ENCODE peak calls at places on chromosomes 3 and 15, in eight cellular contexts. One of them, this sample, is unnamed. For H3K4me1, the result is how much of the 10 kb centered on the place peaks cover.

GRCh38 chr3:74766405-74766804 is 151.9 kb upstream of the CNTN3 start:
- DNase-seq in ovary: no peak
- DNase-seq in body of pancreas: no peak
- DNase-seq in heart left ventricle: no peak
- DNase-seq in prostate gland: no peak
- DNase-seq in HCT116: no peak
- DNase-seq in stomach: no peak
- DNase-seq in testis: no peak
- DNase-seq in this sample: no peak

GRCh38 chr3:21357241-21357640 is 393.8 kb downstream of the ZNF385D start:
- DNase-seq in ovary: no peak
- DNase-seq in body of pancreas: no peak
- DNase-seq in heart left ventricle: no peak
- DNase-seq in prostate gland: no peak
- DNase-seq in HCT116: no peak
- DNase-seq in stomach: no peak
- DNase-seq in testis: no peak
- DNase-seq in this sample: no peak

GRCh38 chr15:35506272-35506870 is 39.6 kb downstream of the DPH6 start:
- DNase-seq in ovary: no peak
- DNase-seq in body of pancreas: no peak
- DNase-seq in heart left ventricle: no peak
- DNase-seq in prostate gland: no peak
- DNase-seq in HCT116: no peak
- DNase-seq in stomach: no peak
- DNase-seq in testis: no peak
- DNase-seq in this sample: no peak

GRCh38 chr3:126511291-126511690 is 6.3 kb downstream of the UROC1 start:
- DNase-seq in ovary: no peak
- DNase-seq in body of pancreas: no peak
- DNase-seq in heart left ventricle: peak
- DNase-seq in prostate gland: no peak
- DNase-seq in HCT116: no peak
- DNase-seq in stomach: no peak
- DNase-seq in testis: peak
- DNase-seq in this sample: peak

GRCh38 chr15:89740137-89740536 is 10.9 kb downstream of the MESP1 start:
- DNase-seq in ovary: peak
- DNase-seq in body of pancreas: peak
- DNase-seq in heart left ventricle: no peak
- DNase-seq in prostate gland: peak
- DNase-seq in HCT116: peak
- DNase-seq in stomach: peak
- DNase-seq in testis: peak
- DNase-seq in this sample: peak

GRCh38 chr15:66459818-66460615 is 37.5 kb downstream of the SNAPC5 start:
- DNase-seq in ovary: no peak
- DNase-seq in body of pancreas: no peak
- DNase-seq in heart left ventricle: no peak
- DNase-seq in prostate gland: no peak
- DNase-seq in HCT116: no peak
- DNase-seq in stomach: no peak
- DNase-seq in testis: no peak
- DNase-seq in this sample: no peak

GRCh38 chr15:77892335-77892734 is 185.2 kb downstream of the TBC1D2B start:
- DNase-seq in ovary: no peak
- DNase-seq in body of pancreas: no peak
- DNase-seq in heart left ventricle: peak
- DNase-seq in prostate gland: no peak
- DNase-seq in HCT116: no peak
- DNase-seq in stomach: no peak
- DNase-seq in testis: no peak
- DNase-seq in this sample: no peak

GRCh38 chr15:99408236-99409096 is 157.2 kb downstream of the LRRC28 start:
- DNase-seq in ovary: peak
- DNase-seq in body of pancreas: no peak
- DNase-seq in heart left ventricle: peak
- DNase-seq in prostate gland: peak
- DNase-seq in HCT116: no peak
- DNase-seq in stomach: no peak
- DNase-seq in testis: peak
- DNase-seq in this sample: no peak

GRCh38 chr15:92112180-92112579 is 258.7 kb downstream of the SLCO3A1 start:
- DNase-seq in ovary: no peak
- DNase-seq in body of pancreas: no peak
- DNase-seq in heart left ventricle: peak
- DNase-seq in prostate gland: no peak
- DNase-seq in HCT116: no peak
- DNase-seq in stomach: no peak
- DNase-seq in testis: no peak
- DNase-seq in this sample: peak

GRCh38 chr15:93031103-93031464 is 57.9 kb downstream of the RGMA start:
- DNase-seq in ovary: peak
- DNase-seq in body of pancreas: no peak
- DNase-seq in heart left ventricle: no peak
- DNase-seq in prostate gland: no peak
- DNase-seq in HCT116: no peak
- DNase-seq in stomach: peak
- DNase-seq in testis: peak
- DNase-seq in this sample: peak

GRCh38 chr15:70892912-70893560 is 410 bp downstream of the LRRC49 start:
- DNase-seq in ovary: peak
- DNase-seq in body of pancreas: peak
- DNase-seq in heart left ventricle: peak
- DNase-seq in prostate gland: peak
- DNase-seq in HCT116: no peak
- DNase-seq in stomach: no peak
- DNase-seq in testis: peak
- DNase-seq in this sample: no peak

GRCh38 chr15:43529141-43529540 is 11.7 kb downstream of the MAP1A start:
- DNase-seq in ovary: no peak
- DNase-seq in body of pancreas: no peak
- DNase-seq in heart left ventricle: no peak
- DNase-seq in prostate gland: no peak
- DNase-seq in HCT116: no peak
- DNase-seq in stomach: no peak
- DNase-seq in testis: no peak
- DNase-seq in this sample: peak

GRCh38 chr3:133124511-133124910 is 86.3 kb downstream of the TMEM108 start:
- DNase-seq in ovary: no peak
- DNase-seq in body of pancreas: peak
- DNase-seq in heart left ventricle: peak
- DNase-seq in prostate gland: no peak
- DNase-seq in HCT116: no peak
- DNase-seq in stomach: peak
- DNase-seq in testis: no peak
- DNase-seq in this sample: no peak

GRCh38 chr15:75070674-75071073 is 47.3 kb downstream of the PPCDC start:
- DNase-seq in ovary: no peak
- DNase-seq in body of pancreas: no peak
- DNase-seq in heart left ventricle: no peak
- DNase-seq in prostate gland: no peak
- DNase-seq in HCT116: no peak
- DNase-seq in stomach: no peak
- DNase-seq in testis: no peak
- DNase-seq in this sample: no peak

GRCh38 chr3:124037332-124037731 is 45.4 kb upstream of the ROPN1 start:
- DNase-seq in ovary: no peak
- DNase-seq in body of pancreas: no peak
- DNase-seq in heart left ventricle: no peak
- DNase-seq in prostate gland: no peak
- DNase-seq in HCT116: no peak
- DNase-seq in stomach: no peak
- DNase-seq in testis: no peak
- DNase-seq in this sample: no peak

GRCh38 chr15:81323559-81323943 is 390 bp downstream of the STARD5 start:
- DNase-seq in ovary: no peak
- DNase-seq in body of pancreas: no peak
- DNase-seq in heart left ventricle: no peak
- DNase-seq in prostate gland: no peak
- DNase-seq in HCT116: no peak
- DNase-seq in stomach: no peak
- DNase-seq in testis: no peak
- DNase-seq in this sample: no peak

DNA sequence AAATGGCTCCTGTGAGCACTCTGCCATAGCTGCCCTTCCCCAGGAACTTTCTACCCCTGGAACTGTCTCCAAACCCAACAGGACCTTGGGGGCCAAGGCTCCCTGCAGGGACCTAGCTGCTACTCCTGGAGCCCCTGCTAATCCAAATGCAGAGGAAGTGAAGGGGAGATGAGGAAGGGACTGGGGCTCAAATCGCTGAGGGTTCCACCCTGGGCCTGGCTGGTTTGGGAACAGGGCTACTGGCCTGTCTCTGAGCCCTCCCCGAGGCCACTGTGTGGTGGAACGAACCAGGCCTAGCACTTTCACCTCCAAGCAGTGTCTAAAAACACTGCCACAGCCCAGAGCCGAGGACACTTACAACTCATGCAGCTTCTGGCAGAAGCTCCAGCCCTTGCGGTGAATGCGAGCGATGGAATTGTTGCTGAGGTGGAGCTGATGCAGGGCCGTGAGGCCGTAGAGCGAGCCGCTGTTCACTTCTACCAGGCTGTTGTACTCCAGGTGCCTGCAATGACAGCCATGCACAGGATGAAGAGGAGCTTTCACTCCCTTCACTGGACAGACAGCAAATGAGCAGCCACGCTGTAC is 91.0 kb downstream of the LRIG1 start:
- DNase-seq in ovary: peak
- DNase-seq in body of pancreas: no peak
- DNase-seq in heart left ventricle: no peak
- DNase-seq in prostate gland: no peak
- DNase-seq in HCT116: no peak
- DNase-seq in stomach: no peak
- DNase-seq in testis: no peak
- DNase-seq in this sample: peak
- H3K4me1 ChIP-seq in ovary: under half
- H3K4me1 ChIP-seq in body of pancreas: under half
- H3K4me1 ChIP-seq in heart left ventricle: under half
- H3K4me1 ChIP-seq in prostate gland: under half
- H3K4me1 ChIP-seq in HCT116: under half
- H3K4me1 ChIP-seq in stomach: half or more
- H3K4me1 ChIP-seq in testis: under half
- H3K4me1 ChIP-seq in this sample: half or more

GRCh38 chr3:80230954-80231353 is 463.2 kb upstream of the ROBO1 start:
- DNase-seq in ovary: no peak
- DNase-seq in body of pancreas: no peak
- DNase-seq in heart left ventricle: no peak
- DNase-seq in prostate gland: no peak
- DNase-seq in HCT116: no peak
- DNase-seq in stomach: no peak
- DNase-seq in testis: no peak
- DNase-seq in this sample: no peak
- TF ChIP-seq POLR2A in ovary: no peak
- TF ChIP-seq POLR2A in body of pancreas: no peak
- TF ChIP-seq POLR2A in heart left ventricle: no peak
- TF ChIP-seq POLR2A in prostate gland: no peak
- TF ChIP-seq POLR2A in HCT116: no peak
- TF ChIP-seq POLR2A in stomach: no peak
- TF ChIP-seq POLR2A in testis: no peak
- TF ChIP-seq POLR2A in this sample: no peak

DNA sequence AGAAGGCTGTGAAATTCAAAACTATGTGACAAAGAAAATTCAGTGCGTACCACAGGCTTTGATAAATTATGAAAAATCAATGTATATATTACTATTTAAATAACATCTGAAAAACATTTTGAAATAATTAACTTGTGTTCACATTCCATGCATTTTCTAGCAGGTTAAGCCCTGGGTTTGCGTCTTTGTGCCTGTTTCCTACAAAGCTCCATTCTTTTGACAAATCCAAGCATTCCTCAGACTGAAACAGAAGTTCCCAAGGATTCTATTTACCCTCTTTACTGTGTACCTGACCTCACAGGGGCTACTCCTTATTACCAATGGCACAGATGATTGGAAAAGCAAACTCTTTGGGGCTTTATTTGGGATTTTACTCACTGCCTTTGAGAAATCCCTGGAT is 1.9 kb downstream of the PAQR9 start:
- DNase-seq in ovary: no peak
- DNase-seq in body of pancreas: no peak
- DNase-seq in heart left ventricle: no peak
- DNase-seq in prostate gland: no peak
- DNase-seq in HCT116: no peak
- DNase-seq in stomach: no peak
- DNase-seq in testis: no peak
- DNase-seq in this sample: no peak
- H3K4me1 ChIP-seq in ovary: under half
- H3K4me1 ChIP-seq in body of pancreas: under half
- H3K4me1 ChIP-seq in heart left ventricle: under half
- H3K4me1 ChIP-seq in prostate gland: under half
- H3K4me1 ChIP-seq in HCT116: under half
- H3K4me1 ChIP-seq in stomach: under half
- H3K4me1 ChIP-seq in testis: under half
- H3K4me1 ChIP-seq in this sample: under half

DNA sequence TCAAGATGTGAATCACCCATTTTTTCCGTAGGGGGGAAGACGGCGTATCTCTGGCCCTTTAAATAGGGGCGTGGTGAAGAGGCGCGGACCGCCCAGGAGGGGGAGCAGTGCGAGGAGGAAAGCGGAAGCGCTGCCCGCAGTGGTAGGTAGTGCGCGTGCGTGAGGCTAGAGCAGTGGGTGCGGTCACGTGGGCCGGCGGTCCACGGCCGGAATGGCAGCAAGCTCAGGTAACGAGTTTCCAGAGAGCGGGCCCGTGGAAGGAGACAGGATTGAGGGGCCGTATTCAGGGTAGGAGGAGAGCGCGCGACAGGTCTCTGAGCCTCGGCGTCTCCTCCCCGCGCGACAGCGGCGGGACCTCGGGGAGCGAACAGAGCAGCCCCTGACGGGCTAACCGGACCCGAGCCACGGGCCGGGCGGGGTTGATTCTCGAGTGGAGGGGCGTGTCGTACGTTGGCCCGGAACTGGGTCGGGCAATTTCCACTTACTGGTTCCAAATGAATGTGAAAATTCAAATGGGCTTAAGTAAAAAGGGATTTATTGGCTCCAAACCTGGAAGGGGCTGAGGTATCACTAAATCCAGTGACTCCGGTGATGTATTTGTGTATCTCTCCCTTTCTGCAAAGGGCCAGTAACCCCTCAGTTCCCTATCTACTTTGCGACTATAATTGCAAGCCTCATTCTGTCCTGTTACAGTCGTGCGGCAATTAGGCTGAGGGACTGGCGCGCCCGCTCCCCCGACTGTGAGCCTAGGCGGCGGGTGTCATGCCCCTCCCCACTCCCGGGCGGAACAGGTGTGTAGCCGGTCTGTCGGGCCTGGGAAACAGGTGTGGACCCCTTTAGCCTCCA is at the start of gene VPS8:
- DNase-seq in ovary: peak
- DNase-seq in body of pancreas: peak
- DNase-seq in heart left ventricle: peak
- DNase-seq in prostate gland: peak
- DNase-seq in HCT116: peak
- DNase-seq in stomach: peak
- DNase-seq in testis: peak
- DNase-seq in this sample: peak
- TF ChIP-seq POLR2A in ovary: peak
- TF ChIP-seq POLR2A in body of pancreas: peak
- TF ChIP-seq POLR2A in heart left ventricle: peak
- TF ChIP-seq POLR2A in prostate gland: peak
- TF ChIP-seq POLR2A in HCT116: peak
- TF ChIP-seq POLR2A in stomach: peak
- TF ChIP-seq POLR2A in testis: no peak
- TF ChIP-seq POLR2A in this sample: peak